ENCODE peak calls at places on chromosomes 11 and 22, in six cellular contexts. W is tibial artery, Q is thoracic aorta, M is IMR-90, C is psoas muscle, E is left ventricle myocardium inferior. T is an unnamed sample.

GRCh38 chr11:76419896-76420295 is 24.9 kb upstream of the EMSY start:
- DNase-seq in W (no peak), Q (no peak), M (no peak), C (no peak), E (no peak), T (no peak)

GRCh38 chr11:78045851-78046485 is 17.7 kb upstream of the THRSP start:
- DNase-seq in W (peak), Q (no peak), M (peak), C (peak), E (peak), T (peak)

GRCh38 chr22:43106302-43106701 is 4.2 kb upstream of the BIK start:
- DNase-seq in W (no peak), Q (no peak), M (no peak), C (no peak), E (no peak), T (no peak)

GRCh38 chr22:24445481-24446290 is 18.3 kb downstream of the ADORA2A start:
- DNase-seq in W (peak), Q (no peak), M (no peak), C (no peak), E (no peak), T (no peak)

GRCh38 chr11:79156031-79156430 is 284.8 kb downstream of the TENM4 start:
- DNase-seq in W (no peak), Q (no peak), M (no peak), C (no peak), E (no peak), T (no peak)

GRCh38 chr11:123083623-123084029 is 21.7 kb upstream of the HSPA8 start:
- DNase-seq in W (peak), Q (peak), M (peak), C (peak), E (peak), T (peak)

GRCh38 chr22:19844423-19845368 is 10.0 kb downstream of the GNB1L start:
- DNase-seq in W (peak), Q (no peak), M (peak), C (peak), E (peak), T (no peak)

GRCh38 chr11:134454146-134454690 is 42.2 kb upstream of the B3GAT1 start:
- DNase-seq in W (no peak), Q (no peak), M (no peak), C (no peak), E (no peak), T (no peak)

GRCh38 chr22:29954203-29954855 is 71.4 kb downstream of the MTMR3 start:
- DNase-seq in W (no peak), Q (no peak), M (no peak), C (no peak), E (no peak), T (no peak)

GRCh38 chr11:134599180-134599810 is 187.3 kb upstream of the B3GAT1 start:
- DNase-seq in W (no peak), Q (no peak), M (no peak), C (no peak), E (no peak), T (no peak)

DNA sequence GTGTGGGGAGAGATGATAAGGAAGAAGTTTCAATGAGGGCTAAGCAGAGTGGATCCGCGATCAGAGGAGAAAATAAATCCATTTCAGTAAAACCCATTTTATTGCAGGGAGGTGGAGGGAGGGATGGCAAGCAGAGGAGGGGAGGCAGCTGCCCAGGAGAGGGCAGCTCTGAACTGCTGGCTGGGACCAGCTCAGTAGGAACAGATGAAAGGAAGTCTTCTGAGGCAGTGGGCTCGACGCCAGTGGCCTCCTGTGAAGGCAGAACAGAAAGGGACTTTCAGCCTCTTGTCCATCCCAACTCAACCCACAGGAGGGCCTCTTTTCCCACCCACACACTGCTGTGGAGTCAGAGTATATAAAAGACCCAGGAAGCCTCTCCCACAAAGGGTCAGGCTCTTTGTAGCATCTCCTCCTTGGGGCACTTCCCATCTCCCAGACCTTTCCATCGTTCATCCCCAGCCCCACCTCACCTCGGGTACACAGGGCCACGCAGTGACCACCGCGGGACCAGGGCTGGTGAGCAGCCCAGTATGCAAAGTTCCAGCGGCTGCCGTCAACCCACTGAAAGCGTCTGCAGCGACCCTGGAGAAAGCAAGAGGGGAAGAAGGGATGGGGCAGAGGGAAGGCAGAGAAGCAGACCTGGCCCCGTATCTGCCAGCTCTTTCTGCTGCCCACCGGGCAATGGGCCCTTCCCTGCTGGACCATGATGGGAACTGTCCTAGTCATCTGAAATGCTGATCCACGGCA is 3.0 kb downstream of the PRG2 start:
- DNase-seq in W (no peak), Q (no peak), M (no peak), C (no peak), E (peak), T (no peak)
- TF ChIP-seq CTCF in W (no peak), Q (no peak), M (no peak), C (no peak), E (peak), T (no peak)

GRCh38 chr22:36282078-36282831 is 29.3 kb downstream of the APOL1 start:
- DNase-seq in W (peak), Q (no peak), M (no peak), C (no peak), E (no peak), T (no peak)
- H3K27ac ChIP-seq in W (no peak), Q (no peak), M (no peak), C (no peak), E (peak), T (no peak)

GRCh38 chr11:65373839-65374580 is 8.4 kb downstream of the SLC25A45 start:
- DNase-seq in W (no peak), Q (no peak), M (no peak), C (no peak), E (no peak), T (no peak)
- TF ChIP-seq CTCF in W (no peak), Q (no peak), M (no peak), C (no peak), E (no peak), T (no peak)

DNA sequence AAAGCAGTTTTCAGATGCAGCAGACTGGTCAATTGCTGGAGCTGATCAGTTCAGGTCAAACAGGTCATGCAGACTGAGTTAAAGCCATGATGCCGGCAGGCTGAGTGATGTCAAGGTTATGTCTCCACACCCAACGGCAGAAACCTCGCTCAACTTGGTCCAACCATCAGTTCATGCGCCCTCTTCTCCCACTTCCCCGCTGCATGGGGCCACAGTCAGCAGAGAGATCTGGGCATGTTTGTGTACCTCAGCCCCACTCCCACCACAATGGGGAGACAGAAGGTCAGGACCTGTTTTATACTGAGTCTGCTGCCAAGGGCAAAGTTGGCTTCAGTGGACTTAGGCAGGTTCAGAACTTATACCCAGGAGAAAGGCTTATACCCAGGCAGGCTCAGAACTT is 118.7 kb downstream of the TRIM29 start:
- DNase-seq in W (no peak), Q (no peak), M (no peak), C (no peak), E (no peak), T (no peak)
- H3K27ac ChIP-seq in W (no peak), Q (no peak), M (no peak), C (no peak), E (no peak), T (no peak)

DNA sequence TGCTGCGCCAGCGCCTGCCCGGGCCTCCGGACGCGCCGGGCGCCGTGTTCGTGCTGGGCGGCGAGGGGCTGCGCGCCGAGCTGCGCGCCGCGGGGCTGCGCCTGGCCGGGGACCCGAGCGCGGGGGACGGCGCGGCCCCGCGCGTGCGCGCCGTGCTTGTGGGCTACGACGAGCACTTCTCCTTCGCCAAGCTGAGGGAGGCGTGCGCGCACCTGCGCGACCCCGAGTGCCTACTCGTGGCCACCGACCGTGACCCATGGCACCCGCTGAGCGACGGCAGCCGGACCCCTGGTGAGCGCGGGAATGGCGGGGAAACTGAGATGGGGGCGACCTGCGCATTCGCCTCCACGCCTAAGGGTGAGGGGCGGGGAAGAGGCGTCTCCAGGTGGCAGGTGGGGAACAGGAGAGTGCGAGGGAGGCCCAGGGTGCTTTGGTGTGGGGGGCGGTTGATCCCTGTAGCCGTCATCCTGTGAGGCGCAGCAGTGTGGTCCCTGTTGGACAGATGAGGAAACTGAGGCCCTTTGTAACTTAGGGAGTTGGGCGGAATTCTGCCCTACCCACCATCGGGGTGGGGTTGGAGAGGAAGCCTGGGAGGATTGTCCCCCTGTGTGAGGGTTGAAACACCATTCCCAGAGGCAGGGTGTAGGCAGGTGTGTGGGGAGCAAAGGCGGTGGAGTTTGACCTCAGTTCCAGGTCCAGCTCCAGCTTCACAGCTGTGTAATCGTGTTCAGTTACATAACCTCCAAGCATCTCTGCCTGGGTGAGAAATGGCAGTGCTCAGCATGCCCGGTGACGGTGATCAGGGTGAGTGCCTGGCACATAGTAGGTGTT is 758 bp downstream of the PDXP start:
- DNase-seq in W (no peak), Q (no peak), M (no peak), C (no peak), E (no peak), T (no peak)
- TF ChIP-seq CTCF in W (no peak), Q (no peak), M (no peak), C (no peak), E (no peak), T (no peak)

DNA sequence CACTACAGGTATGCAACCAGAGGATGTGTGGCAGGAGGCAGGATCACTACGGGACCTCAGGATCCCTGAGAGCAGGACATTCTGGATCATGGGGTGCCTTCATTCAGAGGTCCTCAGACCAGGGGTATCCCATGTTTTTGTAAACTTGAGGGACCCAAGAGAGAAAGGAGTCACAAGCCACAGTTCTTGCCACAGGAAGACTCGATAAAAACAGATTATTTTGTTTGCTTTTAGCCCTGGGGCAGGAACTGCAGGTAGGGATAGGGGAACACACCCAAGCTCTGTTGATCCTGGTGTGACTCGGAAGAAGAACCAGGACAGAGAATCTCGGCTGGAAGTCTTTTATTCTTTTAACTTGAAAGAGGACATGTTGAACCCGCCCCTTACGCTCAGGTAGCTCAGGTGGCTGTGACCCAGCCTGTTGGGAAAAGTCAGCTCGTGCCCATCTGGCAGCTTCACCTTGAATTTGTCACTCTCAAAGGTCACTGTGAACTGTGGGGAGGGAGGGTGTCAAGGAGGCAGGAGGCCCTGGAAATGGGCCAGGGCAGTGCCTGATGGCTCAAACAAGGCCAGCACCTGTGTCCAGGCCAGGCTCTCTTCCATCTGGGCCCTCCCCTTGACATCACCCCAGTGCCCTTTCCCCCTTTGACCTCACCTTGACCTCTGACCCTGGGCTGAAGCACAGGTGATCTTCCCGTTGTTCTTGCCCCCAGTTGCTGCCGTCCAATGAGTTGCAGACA is 9.8 kb downstream of the LGALS2 start:
- DNase-seq in W (no peak), Q (no peak), M (no peak), C (no peak), E (no peak), T (no peak)
- H3K27ac ChIP-seq in W (no peak), Q (no peak), M (no peak), C (no peak), E (peak), T (no peak)

GRCh38 chr22:40856513-40857308 is at the start of the genes ST13 and XPNPEP3:
- DNase-seq in W (peak), Q (peak), M (peak), C (peak), E (peak), T (peak)
- TF ChIP-seq CTCF in W (peak), Q (no peak), M (peak), C (no peak), E (peak), T (peak)

DNA sequence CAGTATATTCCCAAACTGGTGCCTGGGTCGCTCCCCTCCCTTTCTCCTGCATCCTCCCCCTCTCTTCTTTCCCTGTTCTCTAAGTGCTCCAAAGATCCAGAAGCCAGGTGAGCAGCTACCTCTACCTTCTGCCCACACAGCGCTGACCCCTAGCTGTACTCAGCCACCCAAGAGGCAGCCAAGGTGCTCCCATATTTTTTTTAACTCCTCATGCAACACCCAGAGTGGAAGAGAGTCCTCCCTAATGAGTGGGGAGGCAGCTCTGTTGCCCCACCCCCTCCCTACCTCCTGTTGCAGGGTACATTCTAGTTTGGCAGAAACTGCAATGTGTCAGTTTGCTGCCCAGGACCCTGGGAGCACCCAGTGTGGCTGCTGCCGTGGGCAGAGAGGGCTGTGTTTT is 40.2 kb downstream of the RPL27A start:
- DNase-seq in W (no peak), Q (no peak), M (no peak), C (no peak), E (no peak), T (no peak)
- H3K27ac ChIP-seq in W (peak), Q (peak), M (peak), C (no peak), E (peak), T (no peak)

T was measured in CD4-positive, alpha-beta T cell.